ENCODE peak calls at places on chromosomes 4 and X, in six cellular contexts. B is right lobe of liver; M is activated B cell treated with CpG ODN at 0.5 μM for 24 hours; R is central memory CD8-positive, alpha-beta T cell; Y is T-helper 17 cell; X is lung. F is an unnamed sample.

GRCh38 chr4:186191266-186192067 is at the start of gene CYP4V2:
- ATAC-seq in B (peak; percentile 84), M (peak; percentile 86), R (peak; percentile 83), Y (peak; percentile 87), X (peak; percentile 94), F (peak; percentile 95)

GRCh38 chr4:9885958-9886357 is 104.5 kb downstream of the DRD5 start:
- ATAC-seq in B (no peak), M (no peak), R (no peak), Y (no peak), X (no peak), F (peak; percentile 10)

GRCh38 chrX:78322863-78323262 is 4.5 kb downstream of the CYSLTR1 start:
- ATAC-seq in B (no peak), M (no peak), R (no peak), Y (no peak), X (no peak), F (no peak)

GRCh38 chr4:3643518-3644433 is 111.6 kb upstream of the LRPAP1 start:
- ATAC-seq in B (no peak), M (no peak), R (no peak), Y (no peak), X (no peak), F (no peak)

GRCh38 chr4:173486714-173487392 is 43.2 kb downstream of the HAND2 start:
- ATAC-seq in B (no peak), M (no peak), R (no peak), Y (no peak), X (no peak), F (no peak)

GRCh38 chrX:104172788-104173187 is 6.5 kb downstream of the FAM199X start:
- ATAC-seq in B (no peak), M (no peak), R (no peak), Y (no peak), X (no peak), F (no peak)

GRCh38 chrX:134174859-134175258 is 62.1 kb upstream of the CCDC160 start:
- ATAC-seq in B (no peak), M (no peak), R (no peak), Y (no peak), X (no peak), F (no peak)

GRCh38 chrX:102930990-102931756 is 5.9 kb upstream of the RAB40AL start:
- ATAC-seq in B (no peak), M (no peak), R (no peak), Y (no peak), X (no peak), F (no peak)

GRCh38 chrX:103818844-103819243 is 13.2 kb downstream of the RAB9B start:
- ATAC-seq in B (no peak), M (no peak), R (no peak), Y (no peak), X (no peak), F (no peak)

GRCh38 chr4:180827193-180827592 is 1416.0 kb upstream of the TENM3 start:
- ATAC-seq in B (peak; percentile 88), M (no peak), R (no peak), Y (no peak), X (no peak), F (no peak)

GRCh38 chr4:173669460-173670179 is 139.6 kb upstream of the HAND2 start:
- ATAC-seq in B (no peak), M (no peak), R (no peak), Y (no peak), X (no peak), F (no peak)

GRCh38 chrX:153662266-153662665 is 11.3 kb downstream of the PNCK start:
- ATAC-seq in B (no peak), M (no peak), R (no peak), Y (no peak), X (no peak), F (no peak)

GRCh38 chr4:165518658-165519057 is 139.8 kb downstream of the CPE start:
- ATAC-seq in B (peak; percentile 46), M (no peak), R (no peak), Y (no peak), X (no peak), F (no peak)

GRCh38 chr4:16916719-16917337 is 18.4 kb upstream of the LDB2 start:
- ATAC-seq in B (peak; percentile 100), M (peak; percentile 58), R (peak; percentile 83), Y (peak; percentile 92), X (no peak), F (no peak)

GRCh38 chr4:8610858-8611610 is 18.5 kb downstream of the CPZ start:
- ATAC-seq in B (no peak), M (no peak), R (no peak), Y (no peak), X (no peak), F (no peak)

GRCh38 chr4:57329279-57329678 is 219.1 kb upstream of the IGFBP7 start:
- ATAC-seq in B (no peak), M (no peak), R (no peak), Y (no peak), X (no peak), F (no peak)

GRCh38 chr4:109424093-109424818 is 9.4 kb upstream of the SEC24B start:
- ATAC-seq in B (no peak), M (no peak), R (no peak), Y (no peak), X (no peak), F (peak; percentile 36)

GRCh38 chr4:125116431-125116830 is 198.3 kb upstream of the FAT4 start:
- ATAC-seq in B (no peak), M (no peak), R (no peak), Y (no peak), X (no peak), F (no peak)

GRCh38 chr4:97912151-97912550 is 231.1 kb downstream of the STPG2 start:
- ATAC-seq in B (peak; percentile 72), M (no peak), R (no peak), Y (no peak), X (no peak), F (no peak)

GRCh38 chr4:163331629-163332360 is 601 bp downstream of the NPY1R start:
- ATAC-seq in B (peak; percentile 36), M (no peak), R (no peak), Y (no peak), X (peak; percentile 69), F (peak; percentile 20)

GRCh38 chr4:168167714-168168284 is 75.5 kb downstream of the ANXA10 start:
- ATAC-seq in B (no peak), M (no peak), R (no peak), Y (no peak), X (peak; percentile 77), F (no peak)

GRCh38 chr4:109419679-109420078 is 13.9 kb upstream of the SEC24B start:
- ATAC-seq in B (no peak), M (no peak), R (no peak), Y (no peak), X (no peak), F (no peak)

GRCh38 chr4:38069271-38069760 is 109.1 kb downstream of the PTTG2 start:
- ATAC-seq in B (peak; percentile 39), M (peak; percentile 45), R (no peak), Y (peak; percentile 84), X (peak; percentile 75), F (no peak)